ENCODE peak calls at places on chromosomes 4 and X, in nine cellular contexts. One of them, this sample, is unnamed.
A peak's percentile ranks its signal among the peaks of the same experiment; 100 is the strongest.

GRCh38 chr4:81392164-81392563 is 79.5 kb downstream of the RASGEF1B start:
- DNase-seq in AG04450: no peak
- DNase-seq in GM23248: no peak
- DNase-seq in psoas muscle: no peak
- DNase-seq in colonic mucosa: no peak
- DNase-seq in NT2/D1: no peak
- DNase-seq in A549: no peak
- DNase-seq in AG04449: no peak
- DNase-seq in MM.1S: no peak
- DNase-seq in this sample: peak; percentile 51

GRCh38 chrX:49972313-49972712 is 49.9 kb downstream of the CLCN5 start:
- DNase-seq in MM.1S: no peak
- DNase-seq in AG04450: no peak
- DNase-seq in NT2/D1: no peak
- DNase-seq in A549: no peak
- DNase-seq in psoas muscle: no peak
- DNase-seq in GM23248: no peak
- DNase-seq in colonic mucosa: no peak
- DNase-seq in AG04449: no peak
- DNase-seq in this sample: no peak

GRCh38 chr4:14428125-14428524 is 574.2 kb upstream of the CPEB2 start:
- DNase-seq in NT2/D1: no peak
- DNase-seq in colonic mucosa: no peak
- DNase-seq in GM23248: no peak
- DNase-seq in AG04449: no peak
- DNase-seq in AG04450: no peak
- DNase-seq in psoas muscle: no peak
- DNase-seq in MM.1S: no peak
- DNase-seq in A549: no peak
- DNase-seq in this sample: no peak

GRCh38 chrX:125646195-125646594 is 326.5 kb downstream of the TEX13C start:
- DNase-seq in MM.1S: peak; percentile 9
- DNase-seq in psoas muscle: no peak
- DNase-seq in A549: peak; percentile 6
- DNase-seq in NT2/D1: no peak
- DNase-seq in AG04449: no peak
- DNase-seq in AG04450: no peak
- DNase-seq in GM23248: peak; percentile 0
- DNase-seq in colonic mucosa: no peak
- DNase-seq in this sample: no peak

GRCh38 chr4:140982613-140983340 is 150.5 kb downstream of the RNF150 start:
- DNase-seq in A549: no peak
- DNase-seq in NT2/D1: no peak
- DNase-seq in psoas muscle: no peak
- DNase-seq in MM.1S: no peak
- DNase-seq in AG04449: no peak
- DNase-seq in GM23248: no peak
- DNase-seq in colonic mucosa: no peak
- DNase-seq in AG04450: no peak
- DNase-seq in this sample: no peak

GRCh38 chr4:42643685-42644084 is 13.2 kb downstream of the ATP8A1 start:
- DNase-seq in colonic mucosa: no peak
- DNase-seq in NT2/D1: no peak
- DNase-seq in MM.1S: peak; percentile 92
- DNase-seq in GM23248: no peak
- DNase-seq in AG04449: no peak
- DNase-seq in AG04450: no peak
- DNase-seq in psoas muscle: no peak
- DNase-seq in A549: no peak
- DNase-seq in this sample: no peak

GRCh38 chrX:47218920-47219815 is 687 bp downstream of the CDK16 start:
- DNase-seq in AG04450: no peak
- DNase-seq in GM23248: peak; percentile 47
- DNase-seq in NT2/D1: no peak
- DNase-seq in psoas muscle: peak; percentile 83
- DNase-seq in AG04449: no peak
- DNase-seq in MM.1S: peak; percentile 28
- DNase-seq in A549: peak; percentile 29
- DNase-seq in colonic mucosa: peak; percentile 69
- DNase-seq in this sample: no peak

GRCh38 chrX:98931194-98931593 is 1478.9 kb downstream of the PCDH19 start:
- DNase-seq in A549: no peak
- DNase-seq in colonic mucosa: no peak
- DNase-seq in AG04449: no peak
- DNase-seq in GM23248: no peak
- DNase-seq in NT2/D1: no peak
- DNase-seq in MM.1S: no peak
- DNase-seq in AG04450: no peak
- DNase-seq in psoas muscle: no peak
- DNase-seq in this sample: no peak

GRCh38 chr4:100103671-100104070 is 86.6 kb downstream of the DDIT4L start:
- DNase-seq in NT2/D1: no peak
- DNase-seq in colonic mucosa: no peak
- DNase-seq in psoas muscle: no peak
- DNase-seq in AG04450: no peak
- DNase-seq in GM23248: peak; percentile 19
- DNase-seq in AG04449: no peak
- DNase-seq in A549: no peak
- DNase-seq in MM.1S: no peak
- DNase-seq in this sample: no peak

GRCh38 chrX:45697591-45697990 is 496.9 kb upstream of the DIPK2B start:
- DNase-seq in AG04450: peak; percentile 45
- DNase-seq in A549: peak; percentile 8
- DNase-seq in NT2/D1: no peak
- DNase-seq in MM.1S: no peak
- DNase-seq in colonic mucosa: no peak
- DNase-seq in GM23248: peak; percentile 89
- DNase-seq in AG04449: no peak
- DNase-seq in psoas muscle: no peak
- DNase-seq in this sample: no peak

GRCh38 chr4:109411964-109412363 is 21.7 kb upstream of the SEC24B start:
- DNase-seq in AG04450: no peak
- DNase-seq in psoas muscle: no peak
- DNase-seq in MM.1S: no peak
- DNase-seq in A549: no peak
- DNase-seq in colonic mucosa: no peak
- DNase-seq in GM23248: no peak
- DNase-seq in NT2/D1: no peak
- DNase-seq in AG04449: no peak
- DNase-seq in this sample: no peak

GRCh38 chrX:45803383-45803921 is 602.8 kb upstream of the DIPK2B start:
- DNase-seq in MM.1S: no peak
- DNase-seq in AG04450: no peak
- DNase-seq in AG04449: peak; percentile 77
- DNase-seq in GM23248: peak; percentile 90
- DNase-seq in A549: peak; percentile 60
- DNase-seq in NT2/D1: no peak
- DNase-seq in colonic mucosa: no peak
- DNase-seq in psoas muscle: no peak
- DNase-seq in this sample: no peak

GRCh38 chr4:24912252-24913098 is at the start of gene CCDC149:
- DNase-seq in A549: peak; percentile 72
- DNase-seq in AG04450: no peak
- DNase-seq in psoas muscle: peak; percentile 79
- DNase-seq in colonic mucosa: peak; percentile 85
- DNase-seq in MM.1S: peak; percentile 62
- DNase-seq in GM23248: peak; percentile 89
- DNase-seq in AG04449: no peak
- DNase-seq in NT2/D1: peak; percentile 52
- DNase-seq in this sample: no peak

GRCh38 chr4:98685225-98686045 is 27.0 kb upstream of the TSPAN5 start:
- DNase-seq in NT2/D1: no peak
- DNase-seq in GM23248: no peak
- DNase-seq in psoas muscle: no peak
- DNase-seq in colonic mucosa: no peak
- DNase-seq in AG04450: no peak
- DNase-seq in AG04449: no peak
- DNase-seq in A549: no peak
- DNase-seq in MM.1S: no peak
- DNase-seq in this sample: peak; percentile 66

GRCh38 chrX:71053217-71053621 is 14.9 kb downstream of the SNX12 start:
- DNase-seq in AG04450: no peak
- DNase-seq in colonic mucosa: peak; percentile 19
- DNase-seq in NT2/D1: no peak
- DNase-seq in psoas muscle: no peak
- DNase-seq in GM23248: no peak
- DNase-seq in AG04449: no peak
- DNase-seq in MM.1S: peak; percentile 85
- DNase-seq in A549: no peak
- DNase-seq in this sample: no peak

GRCh38 chr4:186606593-186606992 is 51.2 kb upstream of the MTNR1A start:
- DNase-seq in psoas muscle: no peak
- DNase-seq in AG04449: no peak
- DNase-seq in A549: peak; percentile 34
- DNase-seq in NT2/D1: no peak
- DNase-seq in GM23248: no peak
- DNase-seq in AG04450: no peak
- DNase-seq in MM.1S: no peak
- DNase-seq in colonic mucosa: no peak
- DNase-seq in this sample: no peak

GRCh38 chrX:119758682-119759332 is 419 bp downstream of the SOWAHD start:
- DNase-seq in AG04450: no peak
- DNase-seq in GM23248: peak; percentile 38
- DNase-seq in AG04449: no peak
- DNase-seq in MM.1S: peak; percentile 52
- DNase-seq in A549: no peak
- DNase-seq in colonic mucosa: no peak
- DNase-seq in psoas muscle: peak; percentile 58
- DNase-seq in NT2/D1: no peak
- DNase-seq in this sample: no peak

GRCh38 chrX:28349888-28350287 is 237.4 kb upstream of the IL1RAPL1 start:
- DNase-seq in GM23248: no peak
- DNase-seq in AG04449: no peak
- DNase-seq in MM.1S: no peak
- DNase-seq in NT2/D1: no peak
- DNase-seq in psoas muscle: no peak
- DNase-seq in AG04450: no peak
- DNase-seq in colonic mucosa: no peak
- DNase-seq in A549: no peak
- DNase-seq in this sample: no peak

GRCh38 chr4:142549726-142550463 is 296.2 kb downstream of the INPP4B start:
- DNase-seq in NT2/D1: no peak
- DNase-seq in A549: peak; percentile 85
- DNase-seq in AG04450: peak; percentile 23
- DNase-seq in colonic mucosa: no peak
- DNase-seq in AG04449: peak; percentile 51
- DNase-seq in GM23248: peak; percentile 91
- DNase-seq in psoas muscle: no peak
- DNase-seq in MM.1S: no peak
- DNase-seq in this sample: no peak

DNA sequence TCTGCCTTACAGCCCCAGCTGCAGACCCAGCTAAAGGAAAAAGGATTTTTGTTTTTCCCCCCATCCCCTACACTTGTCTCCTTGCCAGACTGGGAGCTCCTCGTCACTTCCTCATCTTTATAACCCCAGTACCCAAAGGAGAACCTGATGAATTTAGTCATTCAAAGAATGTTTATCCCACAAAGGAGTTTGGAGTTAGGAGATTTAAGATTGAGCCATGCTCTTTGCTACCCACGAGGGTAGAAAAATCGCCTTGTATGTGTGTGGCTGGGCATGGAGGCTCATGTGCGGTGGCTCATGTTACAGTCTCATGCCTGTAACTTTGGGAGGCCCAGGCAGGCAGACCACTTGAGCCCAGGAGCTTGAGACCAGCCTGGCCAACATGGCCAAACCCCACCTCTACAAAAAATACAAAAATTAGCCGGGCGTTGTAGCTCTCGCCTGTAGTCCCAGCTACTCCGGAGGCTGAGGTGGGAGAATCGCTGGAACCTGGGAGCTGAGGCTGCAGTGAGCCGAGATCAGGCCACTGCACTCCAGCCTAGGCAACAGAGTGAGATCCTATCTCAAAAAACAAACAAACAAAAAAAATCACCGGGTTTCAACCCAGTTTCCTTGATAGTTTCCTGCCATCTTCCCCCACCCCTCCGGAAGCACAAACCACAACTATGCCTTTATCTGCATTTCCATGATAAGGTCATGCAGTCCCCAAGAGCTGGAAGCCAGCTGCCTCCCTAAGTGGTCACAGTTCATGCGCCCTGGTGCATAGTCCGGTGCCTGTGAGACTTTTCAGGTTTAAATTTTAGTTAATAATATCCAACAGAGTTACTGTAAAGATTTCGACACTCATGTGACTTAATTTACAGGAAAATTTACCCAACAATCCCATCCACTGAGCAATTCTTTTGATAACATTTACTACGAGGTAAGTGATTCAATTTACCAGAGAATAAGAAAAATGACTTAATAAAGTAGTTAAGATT is 1.5 kb downstream of the CFAP97 start:
- DNase-seq in NT2/D1: no peak
- DNase-seq in AG04449: no peak
- DNase-seq in AG04450: no peak
- DNase-seq in MM.1S: no peak
- DNase-seq in colonic mucosa: peak; percentile 39
- DNase-seq in psoas muscle: no peak
- DNase-seq in A549: no peak
- DNase-seq in GM23248: peak; percentile 30
- DNase-seq in this sample: no peak
- H3K4me3 ChIP-seq in NT2/D1: no peak overlapping the region
- H3K4me3 ChIP-seq in AG04449: no peak overlapping the region
- H3K4me3 ChIP-seq in AG04450: peak overlapping the region; percentile 68
- H3K4me3 ChIP-seq in MM.1S: no peak overlapping the region
- H3K4me3 ChIP-seq in colonic mucosa: no peak overlapping the region
- H3K4me3 ChIP-seq in psoas muscle: peak overlapping the region; percentile 25
- H3K4me3 ChIP-seq in A549: peak overlapping the region; percentile 82
- H3K4me3 ChIP-seq in GM23248: peak overlapping the region; percentile 88
- H3K4me3 ChIP-seq in this sample: peak overlapping the region; percentile 80

GRCh38 chr4:130736436-130737185 is 1640.7 kb downstream of the C4orf33 start:
- DNase-seq in AG04450: no peak
- DNase-seq in GM23248: no peak
- DNase-seq in MM.1S: no peak
- DNase-seq in A549: no peak
- DNase-seq in NT2/D1: no peak
- DNase-seq in AG04449: no peak
- DNase-seq in colonic mucosa: no peak
- DNase-seq in psoas muscle: no peak
- DNase-seq in this sample: no peak
- H3K4me3 ChIP-seq in AG04450: no peak overlapping the region
- H3K4me3 ChIP-seq in GM23248: no peak overlapping the region
- H3K4me3 ChIP-seq in MM.1S: no peak overlapping the region
- H3K4me3 ChIP-seq in A549: no peak overlapping the region
- H3K4me3 ChIP-seq in NT2/D1: no peak overlapping the region
- H3K4me3 ChIP-seq in AG04449: no peak overlapping the region
- H3K4me3 ChIP-seq in colonic mucosa: no peak overlapping the region
- H3K4me3 ChIP-seq in psoas muscle: no peak overlapping the region
- H3K4me3 ChIP-seq in this sample: no peak overlapping the region

GRCh38 chr4:121016630-121017029 is 55.7 kb downstream of the NDNF start:
- DNase-seq in A549: no peak
- DNase-seq in colonic mucosa: no peak
- DNase-seq in MM.1S: no peak
- DNase-seq in AG04450: no peak
- DNase-seq in GM23248: no peak
- DNase-seq in NT2/D1: no peak
- DNase-seq in psoas muscle: no peak
- DNase-seq in AG04449: no peak
- DNase-seq in this sample: no peak
- H3K4me3 ChIP-seq in A549: no peak overlapping the region
- H3K4me3 ChIP-seq in colonic mucosa: no peak overlapping the region
- H3K4me3 ChIP-seq in MM.1S: no peak overlapping the region
- H3K4me3 ChIP-seq in AG04450: no peak overlapping the region
- H3K4me3 ChIP-seq in GM23248: no peak overlapping the region
- H3K4me3 ChIP-seq in NT2/D1: no peak overlapping the region
- H3K4me3 ChIP-seq in psoas muscle: no peak overlapping the region
- H3K4me3 ChIP-seq in AG04449: no peak overlapping the region
- H3K4me3 ChIP-seq in this sample: no peak overlapping the region

GRCh38 chrX:67546496-67547423 is 2.9 kb downstream of the AR start:
- DNase-seq in colonic mucosa: no peak
- DNase-seq in GM23248: peak; percentile 34
- DNase-seq in AG04450: no peak
- DNase-seq in psoas muscle: peak; percentile 43
- DNase-seq in NT2/D1: no peak
- DNase-seq in MM.1S: no peak
- DNase-seq in AG04449: no peak
- DNase-seq in A549: no peak
- DNase-seq in this sample: no peak
- H3K4me3 ChIP-seq in colonic mucosa: peak overlapping the region; percentile 9
- H3K4me3 ChIP-seq in GM23248: peak overlapping the region; percentile 73
- H3K4me3 ChIP-seq in AG04450: peak overlapping the region; percentile 63
- H3K4me3 ChIP-seq in psoas muscle: peak overlapping the region; percentile 69
- H3K4me3 ChIP-seq in NT2/D1: peak overlapping the region; percentile 21
- H3K4me3 ChIP-seq in MM.1S: no peak overlapping the region
- H3K4me3 ChIP-seq in AG04449: peak overlapping the region; percentile 59
- H3K4me3 ChIP-seq in A549: peak overlapping the region; percentile 59
- H3K4me3 ChIP-seq in this sample: no peak overlapping the region